ENCODE peak calls at places on chromosomes 4 and X, in five cellular contexts. Z, K, V, B and D are unnamed samples. For H3K4me1, the result is how much of the 10 kb centered on the place peaks cover.

GRCh38 chrX:65924938-65925507 is 114.9 kb downstream of the VSIG4 start:
- DNase-seq in Z (no peak), K (no peak), V (no peak), B (no peak), D (no peak)

GRCh38 chr4:114012749-114013148 is 33.3 kb upstream of the ARSJ start:
- DNase-seq in Z (no peak), K (no peak), V (no peak), B (no peak), D (no peak)

GRCh38 chr4:142579483-142579882 is 266.6 kb downstream of the INPP4B start:
- DNase-seq in Z (no peak), K (no peak), V (no peak), B (no peak), D (no peak)

GRCh38 chr4:95170176-95170575 is 378.6 kb downstream of the UNC5C start:
- DNase-seq in Z (no peak), K (no peak), V (no peak), B (no peak), D (no peak)

GRCh38 chr4:173398251-173398650 is 665 bp downstream of the SCRG1 start:
- DNase-seq in Z (no peak), K (no peak), V (no peak), B (no peak), D (no peak)

GRCh38 chrX:13180807-13181206 is 136.4 kb upstream of the FAM9C start:
- DNase-seq in Z (no peak), K (no peak), V (no peak), B (no peak), D (no peak)

GRCh38 chrX:50635811-50636365 is 165.3 kb upstream of the DGKK start:
- DNase-seq in Z (no peak), K (no peak), V (no peak), B (no peak), D (no peak)

GRCh38 chr4:6560416-6561172 is 14.4 kb upstream of the MAN2B2 start:
- DNase-seq in Z (no peak), K (no peak), V (no peak), B (no peak), D (no peak)

GRCh38 chr4:663438-664428 is 10.3 kb downstream of the ATP5ME start:
- DNase-seq in Z (no peak), K (peak), V (peak), B (peak), D (no peak)

GRCh38 chr4:152193059-152193458 is 342.8 kb downstream of the FBXW7 start:
- DNase-seq in Z (no peak), K (no peak), V (no peak), B (no peak), D (no peak)

GRCh38 chr4:117700111-117700892 is 334.0 kb upstream of the NDST3 start:
- DNase-seq in Z (no peak), K (no peak), V (no peak), B (peak), D (peak)

GRCh38 chr4:620201-620600 is 5.2 kb upstream of the PDE6B start:
- DNase-seq in Z (no peak), K (peak), V (no peak), B (no peak), D (peak)

GRCh38 chr4:80202784-80203553 is 5.7 kb downstream of the PRDM8 start:
- DNase-seq in Z (no peak), K (no peak), V (peak), B (peak), D (no peak)

GRCh38 chr4:123443401-123444297 is 47.1 kb downstream of the SPRY1 start:
- DNase-seq in Z (peak), K (no peak), V (no peak), B (peak), D (peak)

GRCh38 chrX:7444967-7445366 is 297.0 kb upstream of the PUDP start:
- DNase-seq in Z (no peak), K (no peak), V (no peak), B (peak), D (no peak)

GRCh38 chr4:86935499-86935832 is 655 bp downstream of the AFF1 start:
- DNase-seq in Z (peak), K (no peak), V (no peak), B (no peak), D (no peak)

GRCh38 chr4:72893354-72894066 is 176.0 kb downstream of the COX18 start:
- DNase-seq in Z (no peak), K (no peak), V (no peak), B (no peak), D (no peak)

GRCh38 chr4:71130827-71131603 is 137.6 kb downstream of the DCK start:
- DNase-seq in Z (no peak), K (no peak), V (no peak), B (peak), D (no peak)

GRCh38 chrX:96372313-96373046 is 312.2 kb upstream of the DIAPH2 start:
- DNase-seq in Z (no peak), K (no peak), V (no peak), B (peak), D (peak)

GRCh38 chrX:151174581-151175282 is 1.7 kb upstream of the GPR50 start:
- DNase-seq in Z (no peak), K (no peak), V (no peak), B (peak), D (no peak)

GRCh38 chrX:7214251-7214650 is 66.3 kb upstream of the PUDP start:
- DNase-seq in Z (no peak), K (no peak), V (no peak), B (no peak), D (no peak)

GRCh38 chr4:173507471-173508385 is 22.3 kb downstream of the HAND2 start:
- DNase-seq in Z (no peak), K (no peak), V (no peak), B (peak), D (no peak)

GRCh38 chr4:27186710-27187109 is 326.1 kb downstream of the STIM2 start:
- DNase-seq in Z (no peak), K (no peak), V (no peak), B (no peak), D (no peak)

GRCh38 chrX:140318306-140318705 is 186.6 kb downstream of the SOX3 start:
- DNase-seq in Z (no peak), K (no peak), V (no peak), B (peak), D (no peak)

GRCh38 chr4:154084864-154085263 is 296.0 kb upstream of the SFRP2 start:
- DNase-seq in Z (no peak), K (no peak), V (no peak), B (no peak), D (no peak)

GRCh38 chr4:108008721-108009120 is 19.0 kb downstream of the HADH start:
- DNase-seq in Z (no peak), K (no peak), V (no peak), B (peak), D (no peak)

GRCh38 chr4:1412376-1413220 is 6.4 kb upstream of the NKX1-1 start:
- DNase-seq in Z (peak), K (no peak), V (no peak), B (no peak), D (no peak)

GRCh38 chr4:105140684-105141490 is 5.8 kb upstream of the TET2 start:
- DNase-seq in Z (peak), K (no peak), V (no peak), B (peak), D (peak)

GRCh38 chr4:176339936-176340761 is 20.4 kb downstream of the SPCS3 start:
- DNase-seq in Z (no peak), K (no peak), V (no peak), B (peak), D (no peak)

GRCh38 chr4:40672528-40673522 is 43.2 kb upstream of the RBM47 start:
- DNase-seq in Z (no peak), K (no peak), V (no peak), B (peak), D (peak)

DNA sequence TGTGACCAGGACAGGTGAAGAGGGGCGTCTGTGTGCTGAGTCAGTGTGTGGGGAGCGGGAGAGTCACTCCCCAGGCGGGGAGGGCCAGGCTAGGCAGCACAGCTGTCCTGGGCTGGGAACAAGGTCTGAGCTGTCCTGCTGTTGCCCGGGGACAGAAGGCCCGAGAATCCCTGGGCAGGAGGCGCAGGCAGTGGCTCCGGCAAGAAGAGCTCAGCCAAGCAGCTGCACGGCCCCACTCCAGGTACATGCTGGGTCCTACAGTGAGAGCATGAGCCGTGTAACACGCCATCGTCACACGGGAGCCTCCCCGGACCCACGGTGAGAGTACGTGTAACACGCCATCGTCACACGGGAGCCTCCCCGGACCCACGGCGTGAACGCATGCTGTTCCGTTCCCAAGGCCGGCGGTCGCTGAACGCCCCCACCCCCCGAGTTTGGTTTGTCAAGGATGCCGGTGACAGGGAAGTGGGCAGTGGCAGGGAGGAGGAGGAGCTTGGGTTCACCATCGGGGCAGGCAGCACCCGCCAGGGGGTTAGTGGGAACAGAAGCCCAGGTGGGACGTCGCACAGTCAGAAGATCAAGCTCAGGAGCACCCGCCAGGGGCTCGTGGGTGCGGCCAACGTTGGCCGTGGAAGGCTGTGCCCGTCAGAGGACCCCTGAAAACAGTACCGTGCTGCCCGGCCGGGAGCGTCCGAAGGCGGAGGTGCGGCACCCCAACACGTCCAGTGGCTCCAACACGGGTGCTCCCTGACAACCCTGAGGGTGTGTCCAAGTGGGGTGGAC is 15.6 kb downstream of the PPP2R3B start:
- DNase-seq in Z (no peak), K (no peak), V (no peak), B (no peak), D (no peak)
- H3K4me3 ChIP-seq in Z (no peak), K (no peak), V (no peak), B (no peak), D (no peak)

GRCh38 chr4:138050601-138051000 is 191.5 kb downstream of the SLC7A11 start:
- DNase-seq in Z (no peak), K (no peak), V (no peak), B (peak), D (no peak)
- H3K4me1 ChIP-seq in Z (under half), K (under half), V (under half), B (under half), D (under half)

DNA sequence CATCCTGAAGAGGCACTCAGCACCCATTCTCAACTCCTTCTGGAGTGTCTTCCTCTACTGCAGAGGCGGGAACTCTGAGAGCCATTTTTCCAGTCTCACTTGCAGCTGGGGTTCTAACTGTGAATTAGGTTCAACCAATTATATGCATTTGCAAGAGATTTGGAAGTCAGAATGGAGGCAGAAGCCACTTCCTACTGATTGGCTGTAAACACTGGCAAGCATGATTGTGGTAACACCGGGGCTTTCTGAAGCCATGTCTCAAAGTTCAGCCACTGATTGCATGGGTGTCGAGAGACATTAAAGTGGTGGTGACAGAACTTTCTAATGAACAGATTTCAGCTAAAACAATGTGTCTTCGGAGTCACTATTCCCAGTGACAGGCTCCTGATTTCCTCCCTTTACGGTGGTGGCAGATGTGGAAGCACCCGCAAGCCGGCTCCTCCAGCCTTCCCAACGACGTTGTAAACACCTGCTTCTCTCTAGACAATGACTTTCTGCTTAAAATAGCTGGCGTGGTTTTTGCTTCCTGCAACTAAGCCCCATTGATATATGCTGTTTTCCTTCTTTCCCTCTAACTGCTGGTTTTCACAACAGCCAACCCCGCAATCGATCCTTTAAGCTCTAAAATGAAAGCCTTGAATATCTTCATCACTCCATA is 92.0 kb downstream of the IRF2 start:
- DNase-seq in Z (peak), K (peak), V (no peak), B (no peak), D (no peak)
- H3K4me3 ChIP-seq in Z (no peak), K (no peak), V (no peak), B (no peak), D (no peak)

GRCh38 chr4:25813705-25814104 is 49.1 kb downstream of the SEL1L3 start:
- DNase-seq in Z (no peak), K (no peak), V (no peak), B (peak), D (peak)
- H3K4me1 ChIP-seq in Z (under half), K (under half), V (under half), B (under half), D (under half)

DNA sequence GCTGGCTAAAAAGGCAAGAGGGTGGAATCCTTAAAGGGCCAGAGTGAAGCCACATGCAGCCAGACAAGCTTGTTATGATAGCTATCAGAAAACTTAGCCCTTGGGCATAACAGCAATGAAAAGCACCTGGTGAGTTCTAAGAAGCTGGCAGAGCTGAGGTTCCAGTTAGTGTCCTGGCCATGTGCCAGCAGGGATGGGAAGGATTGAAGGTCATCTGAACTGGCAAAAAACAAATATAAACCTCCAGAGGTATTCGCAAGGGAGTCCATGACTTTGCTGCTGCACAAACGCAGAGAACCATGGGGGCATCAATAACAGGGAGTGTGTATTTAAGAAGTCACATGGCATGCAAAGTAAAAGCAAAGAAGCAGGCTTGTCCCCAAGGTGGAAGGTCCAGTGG is 208.9 kb downstream of the FAM47A start:
- DNase-seq in Z (no peak), K (no peak), V (no peak), B (no peak), D (no peak)
- H3K4me3 ChIP-seq in Z (no peak), K (no peak), V (no peak), B (no peak), D (no peak)